ENCODE peak calls at places on chromosomes 6 and 20, in five cellular contexts. I is neuronal stem cell, H is H9, A is H1, W is mesenchymal stem cell. K is an unnamed sample.

GRCh38 chr6:151269318-151269995 is 29.7 kb downstream of the AKAP12 start:
- DNase-seq in I (no peak), H (no peak), A (no peak), W (peak; percentile 45), K (no peak)

GRCh38 chr6:12001706-12002070 is 10.4 kb upstream of the HIVEP1 start:
- DNase-seq in I (no peak), H (no peak), A (no peak), W (no peak), K (no peak)

GRCh38 chr6:121205569-121205968 is 128.7 kb downstream of the TBC1D32 start:
- DNase-seq in I (no peak), H (no peak), A (no peak), W (no peak), K (no peak)

GRCh38 chr6:132764370-132764769 is 6.7 kb upstream of the VNN2 start:
- DNase-seq in I (no peak), H (no peak), A (no peak), W (peak; percentile 49), K (peak; percentile 36)

GRCh38 chr20:24949756-24950127 is 673 bp downstream of the CST7 start:
- DNase-seq in I (no peak), H (peak; percentile 26), A (peak; percentile 37), W (no peak), K (peak; percentile 24)

GRCh38 chr20:63427724-63428330 is 44.6 kb downstream of the KCNQ2 start:
- DNase-seq in I (no peak), H (no peak), A (no peak), W (no peak), K (no peak)

GRCh38 chr6:25579484-25579883 is 72.5 kb upstream of the SCGN start:
- DNase-seq in I (no peak), H (no peak), A (no peak), W (no peak), K (no peak)

GRCh38 chr6:169101981-169102380 is 151.7 kb downstream of the THBS2 start:
- DNase-seq in I (no peak), H (no peak), A (no peak), W (no peak), K (no peak)

GRCh38 chr6:36608788-36609563 is 14.8 kb downstream of the SRSF3 start:
- DNase-seq in I (no peak), H (no peak), A (no peak), W (no peak), K (no peak)

GRCh38 chr6:32933661-32934085 is 7.2 kb downstream of the HLA-DMB start:
- DNase-seq in I (peak; percentile 67), H (peak; percentile 66), A (peak; percentile 89), W (peak; percentile 79), K (peak; percentile 85)

GRCh38 chr6:147759088-147759487 is 250.6 kb downstream of the SAMD5 start:
- DNase-seq in I (no peak), H (no peak), A (no peak), W (peak; percentile 87), K (peak; percentile 43)

GRCh38 chr6:64691069-64691468 is 1016.0 kb downstream of the EYS start:
- DNase-seq in I (no peak), H (no peak), A (no peak), W (no peak), K (no peak)

GRCh38 chr6:358432-358831 is 33.1 kb upstream of the IRF4 start:
- DNase-seq in I (no peak), H (no peak), A (no peak), W (no peak), K (no peak)

GRCh38 chr20:6768228-6769185 is 1.0 kb downstream of the BMP2 start:
- DNase-seq in I (peak; percentile 46), H (peak; percentile 43), A (peak; percentile 65), W (peak; percentile 61), K (no peak)

GRCh38 chr20:38787870-38788269 is 17.6 kb upstream of the PPP1R16B start:
- DNase-seq in I (no peak), H (no peak), A (no peak), W (no peak), K (no peak)

GRCh38 chr6:1590580-1590979 is 19.1 kb upstream of the FOXC1 start:
- DNase-seq in I (no peak), H (no peak), A (peak; percentile 14), W (no peak), K (no peak)
- H2BK12ac ChIP-seq in I (no peak overlapping the region), H (no peak overlapping the region), A (no peak overlapping the region), W (no peak overlapping the region), K (no peak overlapping the region)

GRCh38 chr6:156972145-156972544 is 195.0 kb downstream of the ARID1B start:
- DNase-seq in I (no peak), H (no peak), A (no peak), W (no peak), K (no peak)

GRCh38 chr6:156970595-156971112 is 193.5 kb downstream of the ARID1B start:
- DNase-seq in I (no peak), H (no peak), A (no peak), W (no peak), K (no peak)

GRCh38 chr6:156971153-156971882 is 194.1 kb downstream of the ARID1B start:
- DNase-seq in I (no peak), H (no peak), A (no peak), W (no peak), K (no peak)

GRCh38 chr6:156967852-156968251 is 190.7 kb downstream of the ARID1B start:
- DNase-seq in I (no peak), H (no peak), A (no peak), W (no peak), K (no peak)

DNA sequence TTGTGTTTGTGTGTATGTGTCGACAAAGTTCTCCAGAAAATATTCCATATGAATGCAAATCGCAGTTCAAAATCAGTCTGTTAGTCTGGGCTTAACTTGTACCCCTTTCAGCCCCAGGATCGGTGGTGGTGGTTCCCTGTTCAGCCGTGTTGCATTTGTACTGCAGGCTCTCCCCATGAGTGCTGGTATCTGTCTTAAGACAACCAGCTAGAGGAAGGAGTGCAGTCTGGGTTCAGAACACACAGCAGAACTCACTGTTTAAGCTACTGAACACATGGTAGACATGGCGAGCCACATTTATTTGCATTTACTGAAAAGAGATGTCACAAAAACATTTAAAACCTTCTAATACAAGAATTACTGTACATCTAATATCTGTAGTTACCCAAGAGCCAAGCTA is 192.1 kb downstream of the ARID1B start:
- DNase-seq in I (no peak), H (no peak), A (no peak), W (no peak), K (no peak)
- H4K8ac ChIP-seq in I (no peak overlapping the region), H (no peak overlapping the region), A (no peak overlapping the region), W (no peak overlapping the region), K (no peak overlapping the region)

DNA sequence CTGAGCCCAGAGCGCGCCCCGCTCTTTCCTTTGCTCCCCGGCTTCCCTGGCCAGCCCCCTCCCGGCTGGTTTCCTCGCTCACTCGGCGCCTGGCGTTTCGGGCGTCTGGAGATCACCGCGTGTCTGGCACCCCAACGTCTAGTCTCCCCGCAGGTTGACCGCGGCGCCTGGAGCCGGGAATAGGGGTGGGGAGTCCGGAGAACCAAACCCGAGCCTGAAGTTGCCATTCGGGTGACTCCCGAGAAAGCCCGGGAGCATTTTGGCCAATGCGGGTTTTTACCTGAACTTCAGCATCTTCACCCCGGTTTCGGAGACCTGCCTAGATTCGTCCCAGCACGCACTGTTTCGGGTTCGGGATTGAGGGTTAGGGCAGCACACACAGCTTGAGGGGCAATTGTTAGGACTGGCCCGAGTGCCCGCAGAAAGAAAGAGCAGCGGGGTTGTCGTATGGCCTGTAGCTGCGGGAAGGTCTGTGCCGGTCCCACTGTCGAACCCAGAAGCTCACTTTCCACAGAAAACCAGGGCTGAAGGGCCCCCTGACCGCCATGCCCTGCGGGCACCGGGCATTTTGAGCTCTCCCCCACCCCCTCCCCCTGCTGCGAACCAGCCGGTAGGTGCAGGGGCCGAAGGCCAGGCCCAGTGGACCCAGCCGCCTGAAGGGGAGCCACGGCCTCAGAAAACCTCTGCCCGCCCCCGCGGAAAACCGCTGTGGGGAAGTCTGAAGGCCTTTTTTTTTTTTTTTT is 2.1 kb downstream of the FOXP4 start:
- DNase-seq in I (no peak), H (no peak), A (no peak), W (no peak), K (no peak)
- H3K23ac ChIP-seq in I (peak overlapping the region; percentile 10), H (no peak overlapping the region), A (no peak overlapping the region), W (no peak overlapping the region), K (no peak overlapping the region)

GRCh38 chr20:2521369-2522305 is 12.9 kb upstream of the ZNF343 start:
- DNase-seq in I (peak; percentile 37), H (peak; percentile 47), A (peak; percentile 78), W (peak; percentile 56), K (peak; percentile 67)

GRCh38 chr20:2527762-2528161 is 8.6 kb upstream of the TMC2 start:
- DNase-seq in I (no peak), H (no peak), A (no peak), W (no peak), K (no peak)

GRCh38 chr20:2523919-2524434 is 12.4 kb upstream of the TMC2 start:
- DNase-seq in I (no peak), H (no peak), A (no peak), W (no peak), K (no peak)

GRCh38 chr20:2528671-2529070 is 7.7 kb upstream of the TMC2 start:
- DNase-seq in I (no peak), H (no peak), A (no peak), W (no peak), K (no peak)

GRCh38 chr20:2524435-2525272 is 11.7 kb upstream of the TMC2 start:
- DNase-seq in I (peak; percentile 81), H (peak; percentile 90), A (peak; percentile 99), W (peak; percentile 77), K (peak; percentile 68)
- H2BK12ac ChIP-seq in I (no peak overlapping the region), H (no peak overlapping the region), A (peak overlapping the region; percentile 63), W (peak overlapping the region; percentile 61), K (no peak overlapping the region)

GRCh38 chr20:10731190-10731955 is 57.6 kb upstream of the JAG1 start:
- DNase-seq in I (no peak), H (no peak), A (no peak), W (no peak), K (no peak)
- H4K8ac ChIP-seq in I (no peak overlapping the region), H (no peak overlapping the region), A (no peak overlapping the region), W (no peak overlapping the region), K (no peak overlapping the region)

K was measured in trophoblast cell.